ENCODE peak calls at places on chromosomes 4 and X, in seven cellular contexts. Y is Peyer's patch, U is AG09309, Z is BE2C, K is GM12865, A is adrenal gland, L is bronchial epithelial cell. N is an unnamed sample.

GRCh38 chrX:63784902-63785692 is at the start of gene ARHGEF9:
- DNase-seq in Y (peak; percentile 49), U (no peak), Z (peak; percentile 13), K (peak; percentile 9), A (peak; percentile 20), L (no peak), N (no peak)

GRCh38 chr4:6280365-6280996 is 10.8 kb downstream of the WFS1 start:
- DNase-seq in Y (no peak), U (no peak), Z (peak; percentile 65), K (no peak), A (no peak), L (peak; percentile 58), N (peak; percentile 81)

GRCh38 chr4:162061214-162061613 is 102.6 kb downstream of the FSTL5 start:
- DNase-seq in Y (no peak), U (no peak), Z (no peak), K (no peak), A (no peak), L (no peak), N (peak; percentile 31)

GRCh38 chr4:73103799-73104503 is 34.4 kb upstream of the COX18 start:
- DNase-seq in Y (no peak), U (no peak), Z (no peak), K (no peak), A (no peak), L (peak; percentile 4), N (peak; percentile 5)

GRCh38 chr4:37470243-37470642 is 215.9 kb downstream of the RELL1 start:
- DNase-seq in Y (no peak), U (no peak), Z (no peak), K (no peak), A (no peak), L (no peak), N (no peak)

GRCh38 chr4:179605196-179605595 is 2163.0 kb upstream of the AGA start:
- DNase-seq in Y (no peak), U (no peak), Z (no peak), K (no peak), A (no peak), L (no peak), N (peak; percentile 52)

GRCh38 chrX:68488657-68489056 is 10.2 kb upstream of the YIPF6 start:
- DNase-seq in Y (peak; percentile 67), U (no peak), Z (no peak), K (no peak), A (no peak), L (no peak), N (no peak)

GRCh38 chr4:4423706-4424498 is 37.0 kb downstream of the NSG1 start:
- DNase-seq in Y (peak; percentile 32), U (no peak), Z (no peak), K (no peak), A (no peak), L (no peak), N (no peak)

GRCh38 chr4:184460495-184461285 is 13.7 kb downstream of the IRF2 start:
- DNase-seq in Y (no peak), U (no peak), Z (no peak), K (no peak), A (no peak), L (no peak), N (no peak)

GRCh38 chrX:118901991-118902390 is 72.4 kb upstream of the LONRF3 start:
- DNase-seq in Y (no peak), U (no peak), Z (no peak), K (no peak), A (no peak), L (no peak), N (no peak)

GRCh38 chr4:6767725-6768538 is 14.6 kb upstream of the KIAA0232 start:
- DNase-seq in Y (peak; percentile 80), U (no peak), Z (no peak), K (no peak), A (no peak), L (peak; percentile 27), N (no peak)

GRCh38 chr4:52059372-52059771 is 8.3 kb downstream of the SPATA18 start:
- DNase-seq in Y (no peak), U (peak; percentile 23), Z (no peak), K (no peak), A (peak; percentile 44), L (peak; percentile 94), N (peak; percentile 92)

GRCh38 chr4:37836838-37837413 is 10.4 kb downstream of the PGM2 start:
- DNase-seq in Y (no peak), U (no peak), Z (no peak), K (no peak), A (no peak), L (no peak), N (no peak)

GRCh38 chrX:55867708-55868107 is 150.2 kb downstream of the RRAGB start:
- DNase-seq in Y (no peak), U (no peak), Z (no peak), K (peak; percentile 39), A (no peak), L (no peak), N (no peak)

GRCh38 chrX:40544343-40545250 is 36.2 kb upstream of the ATP6AP2 start:
- DNase-seq in Y (no peak), U (no peak), Z (peak; percentile 59), K (no peak), A (no peak), L (peak; percentile 18), N (peak; percentile 13)

GRCh38 chrX:40543661-40544328 is 37.0 kb upstream of the ATP6AP2 start:
- DNase-seq in Y (no peak), U (no peak), Z (peak; percentile 38), K (peak; percentile 49), A (no peak), L (peak; percentile 57), N (peak; percentile 72)

GRCh38 chr4:15963001-15963451 is at the start of gene FGFBP2:
- DNase-seq in Y (peak; percentile 62), U (peak; percentile 4), Z (peak; percentile 73), K (peak; percentile 30), A (no peak), L (peak; percentile 29), N (peak; percentile 54)

GRCh38 chr4:126678608-126679007 is 954.1 kb upstream of the INTU start:
- DNase-seq in Y (no peak), U (no peak), Z (no peak), K (no peak), A (no peak), L (no peak), N (no peak)

DNA sequence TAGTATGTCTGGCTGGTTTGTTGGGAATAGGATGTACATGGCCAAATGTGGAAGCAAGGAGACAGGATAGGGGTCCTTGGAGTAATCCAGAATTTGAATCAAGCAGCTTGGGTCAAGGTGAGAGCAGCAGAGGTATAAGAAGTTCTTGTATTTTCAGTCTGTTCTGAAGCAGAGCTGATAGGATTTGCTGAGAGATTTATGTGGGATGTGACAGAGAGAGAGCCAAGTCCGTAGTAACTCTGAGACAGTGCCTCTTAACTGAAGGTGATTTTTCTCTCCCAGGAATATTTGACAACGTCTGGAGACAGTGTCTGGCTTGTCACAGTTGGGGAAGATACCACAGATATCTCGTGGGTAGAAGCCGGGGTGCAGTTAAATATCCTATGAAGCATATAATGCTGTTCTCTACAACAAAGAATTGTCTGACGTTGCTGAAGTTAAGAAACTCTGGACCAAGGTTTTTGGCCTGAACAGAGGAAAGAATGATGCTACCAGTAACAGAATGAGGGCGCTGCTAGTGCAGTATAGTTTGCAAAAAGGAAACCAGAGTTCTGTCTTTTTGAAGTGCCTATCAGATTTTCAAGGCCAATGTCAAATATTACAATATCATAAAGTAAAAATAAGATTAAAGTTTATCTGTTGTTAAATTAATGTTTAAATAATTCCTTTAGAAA is 184.0 kb downstream of the ARHGAP24 start:
- DNase-seq in Y (no peak), U (no peak), Z (no peak), K (no peak), A (no peak), L (no peak), N (no peak)
- TF ChIP-seq CTCF in Y (no peak), U (no peak), Z (peak; percentile 25), K (no peak), A (no peak), L (no peak), N (no peak)

GRCh38 chrX:30577362-30577961 is at the start of gene TASL:
- DNase-seq in Y (peak; percentile 69), U (no peak), Z (no peak), K (peak; percentile 92), A (no peak), L (no peak), N (no peak)
- H3K4me3 ChIP-seq in Y (peak within 1 kb of the TSS; percentile 28), U (no peak within 1 kb of the TSS), Z (no peak within 1 kb of the TSS), K (peak within 1 kb of the TSS; percentile 83), A (no peak within 1 kb of the TSS), L (no peak within 1 kb of the TSS), N (no peak within 1 kb of the TSS)

GRCh38 chr4:102826890-102827673 is at the start of gene UBE2D3:
- DNase-seq in Y (peak; percentile 97), U (peak; percentile 92), Z (peak; percentile 93), K (peak; percentile 99), A (peak; percentile 94), L (peak; percentile 76), N (peak; percentile 97)

GRCh38 chr4:102829803-102830202 is 2.5 kb upstream of the UBE2D3 start:
- DNase-seq in Y (no peak), U (no peak), Z (no peak), K (no peak), A (no peak), L (no peak), N (no peak)

GRCh38 chr4:102828497-102828808 is 1.1 kb upstream of the UBE2D3 start:
- DNase-seq in Y (no peak), U (no peak), Z (no peak), K (no peak), A (no peak), L (no peak), N (no peak)

GRCh38 chr4:102826105-102826889 is 1.1 kb downstream of the UBE2D3 start:
- DNase-seq in Y (no peak), U (no peak), Z (no peak), K (no peak), A (no peak), L (no peak), N (no peak)

GRCh38 chr4:102827674-102828496 is 534 bp upstream of the UBE2D3 start:
- DNase-seq in Y (peak; percentile 100), U (peak; percentile 100), Z (peak; percentile 99), K (peak; percentile 100), A (peak; percentile 100), L (peak; percentile 100), N (peak; percentile 100)
- TF ChIP-seq CTCF in Y (peak; percentile 2), U (no peak), Z (peak; percentile 17), K (no peak), A (no peak), L (peak; percentile 1), N (peak; percentile 9)

GRCh38 chr4:680091-680490 is 5.7 kb downstream of the MYL5 start:
- DNase-seq in Y (peak; percentile 47), U (no peak), Z (no peak), K (no peak), A (no peak), L (no peak), N (no peak)
- H3K4me3 ChIP-seq in Y (peak overlapping the region; percentile 68), U (no peak overlapping the region), Z (peak overlapping the region; percentile 63), K (peak overlapping the region; percentile 68), A (no peak overlapping the region), L (no peak overlapping the region), N (no peak overlapping the region)

GRCh38 chr4:115159141-115159540 is 45.7 kb upstream of the NDST4 start:
- DNase-seq in Y (no peak), U (no peak), Z (no peak), K (no peak), A (no peak), L (peak; percentile 2), N (no peak)

GRCh38 chr4:115152081-115152480 is 38.7 kb upstream of the NDST4 start:
- DNase-seq in Y (no peak), U (no peak), Z (no peak), K (peak; percentile 20), A (no peak), L (no peak), N (no peak)

GRCh38 chr4:115154826-115155225 is 41.4 kb upstream of the NDST4 start:
- DNase-seq in Y (no peak), U (peak; percentile 3), Z (no peak), K (no peak), A (no peak), L (no peak), N (peak; percentile 4)
- TF ChIP-seq CTCF in Y (no peak), U (peak; percentile 58), Z (no peak), K (no peak), A (no peak), L (no peak), N (peak; percentile 24)

N was measured in epithelial cell of esophagus.